ENCODE peak calls at places on chromosomes 16 and 17, in seven cellular contexts. C is IMR-90, O is fibroblast of lung, V is GM12878, A is HepG2, Y is H9, F is SK-N-SH. W is an unnamed sample.

GRCh38 chr16:19182487-19182886 is 14.4 kb downstream of the SYT17 start:
- DNase-seq in O (no peak), V (no peak), F (no peak), A (no peak), C (no peak), Y (no peak), W (no peak)

GRCh38 chr17:57256708-57257112 is 387 bp downstream of the MSI2 start:
- DNase-seq in F (no peak), C (no peak), Y (no peak), V (no peak), O (peak), A (no peak), W (no peak)

GRCh38 chr17:4074831-4075495 is 67.9 kb downstream of the ZZEF1 start:
- DNase-seq in Y (no peak), A (peak), O (peak), C (peak), V (peak), F (peak), W (peak)

GRCh38 chr16:80591071-80591935 is 50.5 kb downstream of the DYNLRB2 start:
- DNase-seq in V (no peak), O (no peak), C (no peak), F (no peak), Y (no peak), A (no peak), W (no peak)

GRCh38 chr16:4383591-4384495 is 12.2 kb downstream of the VASN start:
- DNase-seq in O (no peak), A (no peak), Y (no peak), C (no peak), F (peak), V (no peak), W (no peak)

GRCh38 chr16:14344292-14344691 is 273.2 kb downstream of the MRTFB start:
- DNase-seq in F (no peak), V (no peak), O (no peak), A (no peak), Y (peak), C (peak), W (no peak)

GRCh38 chr17:47978324-47978723 is 7.4 kb downstream of the CDK5RAP3 start:
- DNase-seq in Y (peak), V (no peak), A (peak), O (peak), F (peak), C (peak), W (no peak)

GRCh38 chr17:65799454-65799853 is 238.0 kb upstream of the AXIN2 start:
- DNase-seq in C (no peak), A (no peak), Y (no peak), V (no peak), F (no peak), O (no peak), W (no peak)

GRCh38 chr17:64779344-64780095 is 117.4 kb upstream of the SMURF2 start:
- DNase-seq in Y (peak), A (no peak), C (no peak), F (no peak), O (no peak), V (no peak), W (no peak)
- H3K9ac ChIP-seq in Y (no peak), A (no peak), C (no peak), F (no peak), O (no peak), V (no peak), W (no peak)

GRCh38 chr16:88993946-88994600 is 17.1 kb upstream of the CBFA2T3 start:
- DNase-seq in V (no peak), F (no peak), C (no peak), A (no peak), Y (no peak), O (no peak), W (no peak)
- H2AFZ ChIP-seq in V (no peak), F (no peak), C (no peak), A (no peak), Y (no peak), O (no peak), W (no peak)

GRCh38 chr17:74658620-74659019 is 35.1 kb upstream of the CD300E start:
- DNase-seq in F (no peak), Y (no peak), V (no peak), A (no peak), O (no peak), C (no peak), W (no peak)
- TF ChIP-seq CTCF in F (no peak), Y (no peak), V (no peak), A (no peak), O (no peak), C (no peak), W (no peak)

DNA sequence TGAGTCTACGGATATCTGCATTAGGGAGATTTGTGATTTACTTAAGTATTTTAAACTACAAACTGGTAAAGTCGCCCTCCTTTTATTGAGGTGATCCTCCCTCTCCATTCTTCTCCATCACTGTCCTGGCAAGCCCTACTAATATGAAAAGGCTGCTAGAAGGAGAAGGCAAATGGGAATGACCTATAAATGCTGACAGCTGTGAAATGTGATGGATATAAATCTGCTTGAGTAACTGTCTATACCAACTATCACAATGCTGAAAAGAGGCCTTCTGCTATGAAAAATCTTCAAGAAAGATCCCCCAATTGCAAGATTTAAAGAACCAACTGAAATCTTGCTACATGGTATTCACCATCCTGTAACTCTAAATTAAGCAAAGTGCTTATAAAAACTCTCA is 15.5 kb downstream of the DNAJC7 start:
- DNase-seq in V (no peak), F (no peak), A (no peak), C (no peak), Y (no peak), O (no peak), W (no peak)
- H3K9ac ChIP-seq in V (no peak), F (no peak), A (no peak), C (no peak), Y (no peak), O (no peak), W (no peak)

DNA sequence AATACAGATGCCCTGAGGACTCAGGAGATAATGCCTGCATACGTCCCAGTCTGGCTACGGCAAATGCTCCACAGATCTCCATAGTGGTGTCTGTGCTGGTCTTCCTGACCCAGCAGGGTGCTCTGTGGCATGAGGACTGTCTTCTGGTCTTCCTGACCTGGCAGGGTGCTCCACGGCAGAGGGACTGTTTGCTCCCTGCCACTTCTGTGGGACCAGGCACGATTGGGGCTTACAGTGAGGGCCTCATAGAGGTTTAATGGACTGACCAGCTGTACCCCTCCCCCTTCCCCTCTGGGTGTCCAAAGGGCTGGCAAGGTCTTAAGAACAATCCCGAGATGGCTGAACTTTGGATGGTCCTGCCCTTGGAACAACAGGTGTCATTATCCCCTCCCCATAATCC is 123.1 kb downstream of the C16orf78 start:
- DNase-seq in A (no peak), F (no peak), O (no peak), Y (no peak), C (no peak), V (no peak), W (no peak)
- H2AFZ ChIP-seq in A (no peak), F (no peak), O (no peak), Y (no peak), C (no peak), V (no peak), W (no peak)

GRCh38 chr17:41885733-41886132 is 20.5 kb upstream of the KLHL11 start:
- DNase-seq in O (no peak), F (peak), C (no peak), V (no peak), Y (no peak), A (no peak), W (no peak)
- TF ChIP-seq CTCF in O (peak), F (peak), C (peak), V (peak), Y (peak), A (peak), W (peak)

DNA sequence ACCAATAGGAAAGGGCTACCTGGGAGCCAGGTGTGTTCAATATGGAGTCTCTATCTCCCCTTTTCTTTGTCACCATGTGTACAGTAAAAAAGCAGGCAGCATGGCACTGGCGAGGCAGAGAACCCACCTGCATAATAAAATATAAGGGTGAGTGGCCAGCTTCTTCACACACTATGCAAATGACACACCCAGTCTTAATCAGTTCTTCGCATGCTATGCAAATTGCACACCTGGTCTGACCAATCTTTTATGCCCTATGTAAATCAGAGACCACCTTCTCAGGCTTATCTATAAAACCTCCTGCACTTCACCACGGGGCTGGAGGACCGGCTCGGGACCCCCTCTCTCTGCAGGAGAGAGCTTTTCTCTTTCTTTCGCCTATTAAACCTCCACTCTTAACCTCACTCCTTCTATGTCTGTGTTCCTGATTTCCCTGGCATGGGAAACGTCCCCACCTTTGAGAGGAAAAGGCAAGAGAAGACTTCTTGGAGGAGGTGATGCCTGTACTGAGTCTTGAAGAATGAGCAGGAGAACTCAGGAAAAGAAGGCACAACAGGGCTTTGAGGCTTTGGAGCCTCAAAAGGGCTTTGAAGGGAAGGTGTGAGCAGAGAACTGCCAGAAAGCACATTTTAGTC is 502.1 kb downstream of the GRIN2A start:
- DNase-seq in V (no peak), Y (peak), C (no peak), F (no peak), A (no peak), O (no peak), W (no peak)
- H3K9ac ChIP-seq in V (no peak), Y (peak), C (no peak), F (no peak), A (no peak), O (no peak), W (no peak)

DNA sequence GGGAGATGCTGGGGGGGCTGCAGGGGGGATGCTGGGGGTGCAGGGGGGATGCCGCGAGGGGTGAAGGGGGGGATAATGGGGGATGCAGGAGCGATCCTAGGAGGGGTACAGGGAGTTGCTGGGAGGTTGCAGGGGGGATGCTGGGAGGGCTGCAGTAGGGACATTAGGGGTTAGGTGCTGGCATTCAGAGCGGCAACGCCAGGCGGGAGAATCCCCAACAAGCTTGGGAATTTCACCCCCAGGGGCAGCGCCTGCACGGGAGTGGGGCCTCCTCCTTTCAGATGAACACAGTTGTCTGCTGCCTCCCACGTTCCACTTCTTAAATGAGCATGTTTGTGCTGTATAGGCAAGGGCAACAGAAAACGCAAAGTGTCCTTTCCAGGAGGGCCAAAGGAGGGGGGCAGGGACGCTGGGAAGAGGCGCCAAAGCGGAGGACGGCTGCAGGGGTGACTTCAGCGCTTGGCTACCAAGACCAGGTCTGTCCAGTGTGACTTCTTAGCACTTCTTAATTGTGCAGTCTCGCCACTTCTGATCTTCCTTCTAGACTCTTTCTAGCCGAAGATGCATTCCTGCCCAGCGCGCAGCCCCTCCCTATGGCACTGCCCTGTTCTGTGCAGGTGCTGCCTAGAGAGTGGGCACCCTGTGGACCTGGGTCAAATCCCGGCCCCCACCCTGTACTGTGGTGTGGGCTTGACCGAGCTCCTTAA is 2.0 kb upstream of the SLC6A4 start:
- DNase-seq in O (no peak), F (no peak), C (no peak), Y (no peak), A (no peak), V (no peak), W (no peak)
- H2AFZ ChIP-seq in O (no peak), F (no peak), C (peak), Y (no peak), A (no peak), V (peak), W (no peak)

GRCh38 chr16:75203106-75203505 is 3.9 kb downstream of the CTRB2 start:
- DNase-seq in Y (no peak), O (no peak), A (no peak), V (no peak), F (no peak), C (no peak), W (no peak)
- TF ChIP-seq CTCF in Y (no peak), O (no peak), A (no peak), V (no peak), F (no peak), C (no peak), W (no peak)

W was measured in keratinocyte.